ENCODE peak calls at places on chromosomes 2 and 18, in eight cellular contexts. V is A549, C is adrenal gland, J is PC-3, N is Peyer's patch, R is AG04450, E is esophagus squamous epithelium, Y is neuronal stem cell. W is an unnamed sample. For H3K9me3, the result is how much of the 10 kb centered on the place peaks cover.

GRCh38 chr18:48541026-48541746 is 2.4 kb downstream of the CTIF start:
- DNase-seq in C (peak), E (no peak), R (no peak), V (peak), J (peak), Y (peak), N (peak), W (no peak)

GRCh38 chr2:218615868-218616315 is 8.2 kb downstream of the PLCD4 start:
- DNase-seq in R (no peak), E (no peak), Y (no peak), N (no peak), C (no peak), V (no peak), J (no peak), W (no peak)

GRCh38 chr2:112541315-112542122 is 746 bp upstream of the POLR1B start:
- DNase-seq in C (peak), J (no peak), V (peak), E (peak), R (no peak), N (peak), Y (peak), W (peak)

GRCh38 chr2:159615936-159616733 is at the start of gene BAZ2B:
- DNase-seq in Y (peak), J (peak), R (peak), V (peak), E (no peak), N (no peak), C (peak), W (no peak)

GRCh38 chr2:127679680-127680361 is 4.5 kb upstream of the LIMS2 start:
- DNase-seq in C (no peak), V (no peak), R (no peak), Y (no peak), N (no peak), J (no peak), E (no peak), W (no peak)

GRCh38 chr2:233029321-233029720 is 3.2 kb upstream of the NEU2 start:
- DNase-seq in N (no peak), Y (no peak), R (no peak), J (peak), C (no peak), E (no peak), V (no peak), W (no peak)

GRCh38 chr18:7158201-7158600 is 40.6 kb upstream of the LAMA1 start:
- DNase-seq in J (peak), Y (no peak), V (no peak), C (no peak), R (peak), N (no peak), E (no peak), W (no peak)

GRCh38 chr18:40929389-40929788 is 1025.6 kb upstream of the PIK3C3 start:
- DNase-seq in E (no peak), C (no peak), V (no peak), N (no peak), J (no peak), R (no peak), Y (no peak), W (no peak)

GRCh38 chr18:70373062-70373519 is 84.2 kb downstream of the SOCS6 start:
- DNase-seq in N (no peak), C (peak), Y (no peak), J (peak), V (peak), E (no peak), R (peak), W (no peak)

GRCh38 chr18:35936951-35937350 is 35.5 kb upstream of the RMP24 start:
- DNase-seq in Y (no peak), C (no peak), E (no peak), V (no peak), J (no peak), N (no peak), R (no peak), W (no peak)

GRCh38 chr18:24187049-24187448 is 48.2 kb downstream of the CABYR start:
- DNase-seq in R (no peak), J (no peak), C (no peak), Y (no peak), E (no peak), V (no peak), N (no peak), W (no peak)

GRCh38 chr2:63619328-63619727 is 30.6 kb downstream of the MDH1 start:
- DNase-seq in N (no peak), R (no peak), C (no peak), J (no peak), Y (no peak), E (no peak), V (no peak), W (no peak)

GRCh38 chr2:185833864-185834263 is 95.3 kb downstream of the FSIP2 start:
- DNase-seq in N (no peak), C (no peak), R (no peak), J (no peak), Y (no peak), E (no peak), V (no peak), W (no peak)

GRCh38 chr2:234459401-234460009 is 37.4 kb downstream of the ARL4C start:
- DNase-seq in E (no peak), J (no peak), V (no peak), N (no peak), Y (no peak), R (no peak), C (no peak), W (no peak)

GRCh38 chr2:158378926-158379325 is 77.6 kb downstream of the CCDC148 start:
- DNase-seq in V (no peak), N (no peak), R (no peak), C (no peak), J (no peak), E (no peak), Y (no peak), W (no peak)

GRCh38 chr2:46960618-46961017 is 45.0 kb upstream of the MCFD2 start:
- DNase-seq in R (no peak), Y (no peak), E (no peak), J (no peak), V (no peak), N (no peak), C (no peak), W (no peak)

GRCh38 chr2:99876956-99877355 is 265.4 kb downstream of the AFF3 start:
- DNase-seq in V (no peak), R (no peak), J (no peak), C (no peak), N (no peak), Y (no peak), E (no peak), W (no peak)

GRCh38 chr2:169694894-169695260 is 608 bp downstream of the PHOSPHO2 start:
- DNase-seq in J (peak), Y (no peak), V (no peak), N (no peak), R (no peak), E (no peak), C (no peak), W (no peak)

GRCh38 chr2:200730960-200731359 is 80.8 kb upstream of the BZW1 start:
- DNase-seq in N (no peak), E (no peak), C (no peak), J (no peak), Y (no peak), R (no peak), V (no peak), W (no peak)

GRCh38 chr2:222485367-222486211 is 61.2 kb downstream of the SGPP2 start:
- DNase-seq in C (peak), J (no peak), V (no peak), E (no peak), Y (peak), R (no peak), N (no peak), W (no peak)

GRCh38 chr2:234828382-234829073 is 123.3 kb upstream of the SH3BP4 start:
- DNase-seq in Y (no peak), C (no peak), V (no peak), R (no peak), N (no peak), E (no peak), J (no peak), W (no peak)

GRCh38 chr2:65198737-65199136 is 28.9 kb upstream of the ACTR2 start:
- DNase-seq in V (no peak), N (no peak), Y (no peak), J (no peak), R (no peak), C (peak), E (no peak), W (no peak)

GRCh38 chr2:130307850-130308249 is 34.8 kb upstream of the IMP4 start:
- DNase-seq in N (no peak), J (no peak), V (no peak), C (no peak), E (no peak), Y (no peak), R (no peak), W (no peak)

GRCh38 chr2:182132605-182133004 is 147.0 kb downstream of the PPP1R1C start:
- DNase-seq in R (no peak), E (no peak), N (no peak), C (no peak), J (peak), Y (no peak), V (no peak), W (no peak)

GRCh38 chr18:10750386-10751035 is 224.7 kb downstream of the NAPG start:
- DNase-seq in J (peak), V (peak), N (no peak), Y (no peak), E (no peak), C (no peak), R (no peak), W (no peak)

GRCh38 chr18:48640566-48641270 is 101.9 kb downstream of the CTIF start:
- DNase-seq in N (no peak), J (no peak), C (no peak), V (no peak), E (no peak), R (no peak), Y (no peak), W (no peak)

GRCh38 chr2:98828793-98829371 is 98.0 kb upstream of the MGAT4A start:
- DNase-seq in N (no peak), J (peak), V (no peak), C (no peak), R (no peak), E (no peak), Y (no peak), W (no peak)

GRCh38 chr18:3463052-3463451 is 13.1 kb downstream of the TGIF1 start:
- DNase-seq in C (no peak), V (no peak), J (no peak), N (no peak), E (no peak), Y (no peak), R (no peak), W (no peak)

GRCh38 chr2:209985879-209986278 is 16.6 kb upstream of the RPE start:
- DNase-seq in J (no peak), Y (no peak), V (no peak), E (no peak), R (no peak), N (no peak), C (no peak), W (no peak)

GRCh38 chr2:2642906-2643890 is 312.1 kb upstream of the MYT1L start:
- DNase-seq in N (no peak), V (no peak), E (no peak), C (no peak), R (no peak), J (no peak), Y (no peak), W (no peak)

GRCh38 chr2:158407031-158407430 is 49.5 kb downstream of the CCDC148 start:
- DNase-seq in N (no peak), R (no peak), C (no peak), J (no peak), V (no peak), E (no peak), Y (no peak), W (no peak)

GRCh38 chr2:109009920-109010610 is 21.0 kb upstream of the EDAR start:
- DNase-seq in E (no peak), V (peak), R (no peak), C (no peak), N (no peak), Y (no peak), J (peak), W (no peak)

GRCh38 chr2:45112750-45113149 is 103.5 kb upstream of the SIX2 start:
- DNase-seq in N (no peak), Y (no peak), J (no peak), V (no peak), E (no peak), R (no peak), C (no peak), W (no peak)

GRCh38 chr2:149313512-149313972 is 16.8 kb upstream of the LYPD6 start:
- DNase-seq in R (no peak), Y (peak), N (peak), V (peak), E (no peak), J (peak), C (peak), W (no peak)

GRCh38 chr18:61954347-61954746 is 61.5 kb upstream of the RNF152 start:
- DNase-seq in J (no peak), V (no peak), N (no peak), E (no peak), C (no peak), Y (no peak), R (no peak), W (no peak)

GRCh38 chr18:61953641-61954040 is 60.8 kb upstream of the RNF152 start:
- DNase-seq in E (no peak), V (no peak), C (no peak), J (no peak), N (no peak), R (no peak), Y (no peak), W (no peak)

GRCh38 chr18:61957801-61958516 is 65.2 kb upstream of the RNF152 start:
- DNase-seq in R (no peak), C (no peak), N (no peak), Y (no peak), J (no peak), E (no peak), V (no peak), W (no peak)

GRCh38 chr18:61953161-61953560 is 60.4 kb upstream of the RNF152 start:
- DNase-seq in J (no peak), V (no peak), R (no peak), Y (no peak), C (no peak), N (no peak), E (no peak), W (no peak)

DNA sequence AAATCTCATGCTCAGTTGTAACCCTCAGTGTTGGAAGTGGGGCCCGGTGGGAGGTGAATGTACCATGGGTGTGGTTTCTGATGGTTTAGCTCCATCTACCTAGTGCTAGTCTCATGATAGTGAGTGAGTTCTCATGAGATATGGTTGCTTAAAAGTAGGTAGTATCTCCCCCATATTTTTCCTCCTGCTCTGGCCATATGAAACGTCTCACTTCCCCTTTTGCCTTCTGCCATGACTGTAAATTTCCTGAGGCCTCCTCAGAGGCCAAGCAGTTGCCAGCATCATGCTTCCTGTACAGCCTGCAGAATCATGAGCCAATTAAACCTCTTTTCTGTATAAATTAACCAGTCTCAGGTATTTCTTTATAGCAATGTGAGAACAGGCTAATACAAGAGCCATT is 62.8 kb upstream of the RNF152 start:
- DNase-seq in E (no peak), C (no peak), R (no peak), N (no peak), J (no peak), V (no peak), Y (no peak), W (no peak)
- H3K9me3 ChIP-seq in E (under half), C (under half), R (under half), N (under half), J (under half), V (under half), Y (under half), W (under half)

GRCh38 chr18:50662775-50663383 is 103.0 kb downstream of the MAPK4 start:
- DNase-seq in E (no peak), C (no peak), J (no peak), N (no peak), Y (peak), V (no peak), R (no peak), W (no peak)
- H3K9me3 ChIP-seq in E (under half), C (under half), J (under half), N (under half), Y (under half), V (under half), R (under half), W (under half)

GRCh38 chr2:215503381-215503780 is 67.5 kb upstream of the FN1 start:
- DNase-seq in R (no peak), J (no peak), Y (no peak), C (no peak), E (no peak), N (no peak), V (no peak), W (no peak)
- H3K9me3 ChIP-seq in R (under half), J (under half), Y (under half), C (under half), E (under half), N (under half), V (under half), W (under half)

GRCh38 chr2:30325542-30326328 is 94.4 kb downstream of the LBH start:
- DNase-seq in R (no peak), V (no peak), Y (no peak), C (no peak), N (no peak), J (no peak), E (no peak), W (no peak)
- H3K9me3 ChIP-seq in R (under half), V (under half), Y (under half), C (under half), N (under half), J (under half), E (under half), W (under half)

GRCh38 chr18:78742346-78742745 is 237.3 kb upstream of the SALL3 start:
- DNase-seq in C (no peak), E (no peak), N (peak), J (no peak), Y (no peak), V (no peak), R (no peak), W (no peak)
- H3K9me3 ChIP-seq in C (under half), E (under half), N (under half), J (under half), Y (under half), V (under half), R (half or more), W (under half)

GRCh38 chr2:174511580-174512260 is 24.9 kb upstream of the GPR155 start:
- DNase-seq in R (no peak), C (no peak), N (no peak), J (no peak), Y (no peak), V (no peak), E (no peak), W (no peak)

GRCh38 chr2:174512345-174512744 is 25.5 kb upstream of the GPR155 start:
- DNase-seq in R (no peak), Y (no peak), N (no peak), J (no peak), V (no peak), E (no peak), C (no peak), W (no peak)

GRCh38 chr2:174510583-174511189 is 23.9 kb upstream of the GPR155 start:
- DNase-seq in J (peak), Y (peak), C (no peak), R (no peak), E (no peak), N (no peak), V (peak), W (no peak)
- H3K9me3 ChIP-seq in J (under half), Y (under half), C (under half), R (under half), E (under half), N (under half), V (under half), W (under half)

DNA sequence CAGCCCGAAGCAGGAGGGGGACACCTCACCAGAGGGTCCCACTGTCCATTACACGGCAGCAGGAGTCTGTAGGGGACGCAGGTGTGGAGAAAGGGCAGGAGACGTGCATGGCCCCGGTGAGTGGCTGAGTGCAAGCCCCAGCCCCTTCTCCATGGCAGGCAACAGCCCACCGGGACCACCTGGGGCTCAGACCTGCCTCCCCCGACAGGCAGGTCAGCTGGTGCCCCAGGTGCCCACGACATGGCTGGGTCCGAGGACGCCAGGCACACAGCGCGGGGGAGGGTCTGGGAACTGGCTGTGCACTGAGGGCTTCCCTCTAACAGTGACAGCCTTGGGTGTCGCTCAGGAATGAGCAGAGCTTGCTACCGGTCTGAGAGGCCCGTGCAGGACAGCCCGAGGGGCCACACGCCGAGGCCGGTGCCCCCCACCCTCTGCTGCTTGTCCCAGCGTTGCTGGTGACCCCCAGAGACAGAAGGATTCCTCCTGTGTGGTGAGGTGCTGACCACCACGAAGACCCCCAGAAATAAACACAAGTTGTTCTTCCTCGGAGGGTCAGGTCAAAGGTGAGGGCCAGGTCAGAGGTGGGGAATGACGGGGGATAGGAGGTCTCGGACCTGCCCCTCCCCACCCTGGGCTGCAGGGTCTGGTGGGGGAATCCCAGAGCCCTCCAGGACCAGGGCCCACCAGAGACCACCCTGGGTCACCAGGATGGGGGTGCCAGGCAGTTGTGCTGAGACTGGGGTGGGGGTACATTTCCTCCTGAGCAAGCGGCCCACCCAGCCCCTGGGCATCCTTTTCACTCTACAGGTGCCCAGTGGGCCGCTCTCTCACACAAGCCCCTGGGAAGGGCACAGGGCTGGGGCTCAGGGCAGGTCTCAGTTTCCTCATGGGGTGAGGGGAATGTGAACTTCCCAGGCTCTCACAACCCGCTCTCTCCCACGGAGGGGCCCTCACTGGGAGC is 50.6 kb downstream of the SLC66A2 start:
- DNase-seq in V (no peak), J (no peak), E (no peak), Y (no peak), N (peak), C (no peak), R (no peak), W (no peak)
- H3K9me3 ChIP-seq in V (under half), J (under half), E (under half), Y (half or more), N (under half), C (under half), R (half or more), W (under half)

DNA sequence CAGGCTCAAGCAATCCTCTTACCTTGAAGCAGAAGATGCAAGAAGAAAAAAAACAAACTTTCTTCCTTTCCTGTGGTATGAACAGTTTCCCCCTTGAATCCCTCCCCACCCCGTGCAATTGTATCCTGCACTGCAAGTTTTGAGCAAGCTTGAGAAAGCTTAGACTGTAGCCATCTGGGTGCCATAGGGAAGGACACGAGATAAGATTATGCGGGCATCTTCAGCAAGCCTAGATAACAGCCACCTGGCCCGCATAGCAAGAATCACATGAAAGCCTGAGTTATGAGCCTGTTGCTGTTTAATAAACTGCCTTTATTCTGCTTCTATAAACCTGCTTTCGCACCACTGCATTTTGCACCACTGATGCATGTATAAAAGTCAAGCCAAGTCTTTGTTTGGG is 27.3 kb upstream of the CDCA7 start:
- DNase-seq in E (no peak), R (no peak), V (no peak), J (no peak), C (no peak), Y (no peak), N (no peak), W (no peak)
- H3K9me3 ChIP-seq in E (under half), R (under half), V (under half), J (under half), C (under half), Y (under half), N (under half), W (under half)

W was measured in T-helper 17 cell.